ENCODE peak calls at places on chromosome 9, in four cellular contexts. J is A172; U is activated naive CD4-positive, alpha-beta T cell; G is lower leg skin. A is an unnamed sample.

GRCh38 chr9:96078866-96079505 is 203.5 kb downstream of the ERCC6L2 start:
- DNase-seq in G (no peak), U (no peak), J (no peak), A (no peak)

GRCh38 chr9:4508246-4508906 is 18.1 kb downstream of the SLC1A1 start:
- DNase-seq in U (no peak), G (no peak), J (peak; percentile 28), A (peak; percentile 95)

GRCh38 chr9:127896395-127897193 is 2.8 kb downstream of the ST6GALNAC6 start:
- DNase-seq in U (no peak), J (no peak), G (no peak), A (no peak)

GRCh38 chr9:132214027-132214622 is 52.3 kb downstream of the NTNG2 start:
- DNase-seq in J (peak; percentile 93), U (no peak), G (no peak), A (peak; percentile 88)

GRCh38 chr9:114383866-114384231 is 3.9 kb downstream of the AKNA start:
- DNase-seq in J (no peak), G (no peak), U (no peak), A (no peak)

GRCh38 chr9:31699836-31700235 is 684.6 kb upstream of the ACO1 start:
- DNase-seq in J (no peak), U (no peak), G (no peak), A (no peak)

GRCh38 chr9:98501776-98502175 is 207.0 kb downstream of the GABBR2 start:
- DNase-seq in U (no peak), J (no peak), G (no peak), A (no peak)

GRCh38 chr9:134492281-134492691 is 149.3 kb upstream of the COL5A1 start:
- DNase-seq in G (peak; percentile 86), J (no peak), U (no peak), A (no peak)

GRCh38 chr9:16668906-16669305 is 201.6 kb downstream of the BNC2 start:
- DNase-seq in U (no peak), G (no peak), J (no peak), A (no peak)

A was measured in kidney tubule cell.